ENCODE peak calls at places on chromosomes 4 and X, in seven cellular contexts. C, M, W, U, K, Y and A are unnamed samples.

GRCh38 chr4:150078041-150078995 is at the start of gene DCLK2:
- DNase-seq in C (peak), M (peak), W (peak), U (peak), K (peak), Y (peak), A (no peak)

GRCh38 chr4:8399298-8399697 is 41.2 kb downstream of the ACOX3 start:
- DNase-seq in C (no peak), M (no peak), W (no peak), U (no peak), K (no peak), Y (no peak), A (no peak)

GRCh38 chr4:66564901-66565648 is 894.8 kb upstream of the EPHA5 start:
- DNase-seq in C (no peak), M (no peak), W (no peak), U (peak), K (peak), Y (no peak), A (no peak)

GRCh38 chr4:55030606-55031005 is 94.8 kb downstream of the KDR start:
- DNase-seq in C (no peak), M (no peak), W (no peak), U (no peak), K (no peak), Y (no peak), A (no peak)

GRCh38 chr4:141810038-141810701 is 173.8 kb downstream of the IL15 start:
- DNase-seq in C (no peak), M (no peak), W (no peak), U (no peak), K (peak), Y (no peak), A (no peak)

GRCh38 chr4:147863808-147864472 is 132.1 kb downstream of the ARHGAP10 start:
- DNase-seq in C (no peak), M (no peak), W (no peak), U (no peak), K (peak), Y (peak), A (no peak)

GRCh38 chr4:1330761-1331590 is 16.0 kb upstream of the UVSSA start:
- DNase-seq in C (no peak), M (peak), W (no peak), U (no peak), K (no peak), Y (no peak), A (peak)

GRCh38 chrX:44218465-44218864 is 125.0 kb downstream of the EFHC2 start:
- DNase-seq in C (no peak), M (no peak), W (no peak), U (no peak), K (no peak), Y (no peak), A (no peak)

GRCh38 chr4:122854444-122854843 is 27.8 kb downstream of the FGF2 start:
- DNase-seq in C (peak), M (no peak), W (no peak), U (no peak), K (no peak), Y (peak), A (no peak)

GRCh38 chr4:76688737-76689078 is 209.2 kb downstream of the SOWAHB start:
- DNase-seq in C (no peak), M (no peak), W (no peak), U (no peak), K (peak), Y (no peak), A (no peak)
- H3K27ac ChIP-seq in C (no peak), M (peak), W (peak), U (peak), K (peak), Y (no peak), A (no peak)

DNA sequence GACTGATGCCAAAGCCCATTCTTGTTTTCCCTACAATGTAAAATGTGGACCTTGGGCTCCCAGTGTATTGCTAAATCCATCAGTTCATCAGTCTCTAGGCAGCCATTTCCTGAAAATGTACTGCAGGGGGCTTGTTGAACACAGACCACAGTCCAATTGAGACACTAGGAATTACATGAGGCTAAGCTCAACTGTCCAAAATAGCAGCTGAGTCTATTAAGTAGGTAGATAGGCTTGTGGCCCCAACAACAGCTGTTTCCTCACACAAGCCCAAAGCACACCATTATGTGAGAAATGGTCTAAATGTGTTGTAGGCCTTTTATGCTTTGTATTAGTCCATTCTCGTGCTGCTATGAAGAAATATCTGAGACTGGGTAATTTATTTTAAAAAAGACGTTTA is 60.0 kb upstream of the PAK3 start:
- DNase-seq in C (no peak), M (no peak), W (no peak), U (no peak), K (no peak), Y (no peak), A (no peak)
- H3K27ac ChIP-seq in C (no peak), M (no peak), W (no peak), U (no peak), K (no peak), Y (no peak), A (no peak)

GRCh38 chrX:133493366-133493765 is 78.1 kb upstream of the GPC4 start:
- DNase-seq in C (no peak), M (no peak), W (no peak), U (no peak), K (no peak), Y (no peak), A (no peak)
- H3K27ac ChIP-seq in C (no peak), M (no peak), W (no peak), U (no peak), K (no peak), Y (no peak), A (no peak)

GRCh38 chr4:82839624-82840023 is 41.0 kb upstream of the SCD5 start:
- DNase-seq in C (no peak), M (no peak), W (no peak), U (no peak), K (peak), Y (no peak), A (no peak)
- H3K27ac ChIP-seq in C (no peak), M (no peak), W (no peak), U (no peak), K (no peak), Y (peak), A (no peak)

GRCh38 chr4:119525771-119526712 is 102.6 kb downstream of the PDE5A start:
- DNase-seq in C (no peak), M (no peak), W (no peak), U (no peak), K (peak), Y (no peak), A (no peak)
- H3K27ac ChIP-seq in C (no peak), M (no peak), W (peak), U (peak), K (peak), Y (no peak), A (no peak)